ENCODE peak calls at places on chromosomes 16 and 17, in eight cellular contexts. H is IMR-90; Q is H54; X is stimulated activated CD8-positive, alpha-beta memory T cell treated with anti-CD3 and anti-CD28 coated beads, Interleukin-15, amount 100 ng/mL, for 24 hours; I is stimulated activated CD4-positive, alpha-beta T cell treated with anti-CD3 and anti-CD28 coated beads, Interleukin-1b, Interleukin-23, amount 100 ng/mL, for 24 hours; T is HFF-Myc; M is activated CD4-positive, CD25-positive, alpha-beta regulatory T cell; N is GM23248. U is an unnamed sample.

GRCh38 chr16:82136956-82137818 is 32.8 kb downstream of the MPHOSPH6 start:
- DNase-seq in H (no peak), M (no peak), I (no peak), N (no peak), X (no peak), Q (no peak), T (no peak), U (no peak)

GRCh38 chr17:40903129-40903847 is 18.2 kb upstream of the KRT20 start:
- DNase-seq in Q (peak), X (no peak), M (no peak), N (peak), T (peak), I (no peak), H (peak), U (no peak)

GRCh38 chr16:87966685-87967185 is 15.5 kb downstream of the BANP start:
- DNase-seq in M (no peak), Q (no peak), N (peak), T (no peak), H (no peak), X (no peak), I (no peak), U (no peak)

GRCh38 chr16:278863-279366 is 1.5 kb upstream of the ARHGDIG start:
- DNase-seq in X (no peak), N (peak), M (no peak), I (no peak), H (peak), Q (peak), T (peak), U (no peak)

GRCh38 chr17:40086150-40087044 is 14.0 kb downstream of the NR1D1 start:
- DNase-seq in H (no peak), N (peak), X (no peak), I (peak), M (peak), T (no peak), Q (no peak), U (no peak)

GRCh38 chr16:56606688-56607618 is 1.4 kb upstream of the MT2A start:
- DNase-seq in T (peak), N (peak), I (no peak), M (no peak), X (no peak), H (peak), Q (peak), U (peak)

GRCh38 chr17:77867308-77867781 is 91.2 kb upstream of the TNRC6C start:
- DNase-seq in M (no peak), T (no peak), H (no peak), N (no peak), X (no peak), I (no peak), Q (no peak), U (no peak)

GRCh38 chr17:79777844-79778503 is at the start of gene CBX2:
- DNase-seq in N (peak), M (peak), T (no peak), H (peak), I (peak), X (peak), Q (peak), U (peak)

GRCh38 chr16:67647111-67647651 is 2.2 kb downstream of the CARMIL2 start:
- DNase-seq in X (no peak), I (no peak), T (no peak), H (no peak), N (no peak), M (no peak), Q (no peak), U (no peak)

GRCh38 chr17:61382796-61383688 is 16.6 kb upstream of the TBX2 start:
- DNase-seq in T (no peak), M (no peak), Q (no peak), I (no peak), H (no peak), N (no peak), X (no peak), U (no peak)

GRCh38 chr16:55605756-55606155 is 39.3 kb downstream of the CAPNS2 start:
- DNase-seq in I (no peak), Q (no peak), N (peak), T (no peak), H (no peak), M (no peak), X (no peak), U (no peak)

GRCh38 chr17:27546624-27547300 is 84.2 kb upstream of the LGALS9 start:
- DNase-seq in Q (no peak), N (no peak), X (no peak), M (no peak), I (no peak), T (no peak), H (peak), U (no peak)

GRCh38 chr17:73007447-73007846 is 85.0 kb downstream of the SLC39A11 start:
- DNase-seq in X (no peak), T (no peak), N (peak), I (no peak), M (no peak), Q (no peak), H (peak), U (no peak)

GRCh38 chr16:17273142-17273561 is 197.6 kb downstream of the XYLT1 start:
- DNase-seq in Q (peak), I (no peak), H (peak), T (peak), X (no peak), N (peak), M (no peak), U (no peak)

GRCh38 chr16:47946077-47946476 is 209.7 kb downstream of the ABCC12 start:
- DNase-seq in I (no peak), Q (no peak), H (no peak), M (no peak), X (no peak), T (no peak), N (no peak), U (no peak)

GRCh38 chr16:84528317-84528716 is 23.9 kb upstream of the MEAK7 start:
- DNase-seq in N (no peak), X (no peak), I (no peak), Q (no peak), M (no peak), H (no peak), T (no peak), U (no peak)

GRCh38 chr17:34626141-34626681 is 46.8 kb downstream of the TMEM132E start:
- DNase-seq in H (no peak), T (no peak), X (no peak), I (no peak), Q (no peak), M (no peak), N (peak), U (no peak)

GRCh38 chr16:84928679-84929420 is 82.5 kb downstream of the ZDHHC7 start:
- DNase-seq in N (peak), T (no peak), Q (peak), I (no peak), X (no peak), H (peak), M (no peak), U (no peak)

GRCh38 chr17:15341385-15341849 is at the start of gene TEKT3:
- DNase-seq in N (peak), X (no peak), I (peak), M (no peak), H (peak), Q (peak), T (no peak), U (no peak)

GRCh38 chr17:2937331-2938003 is 125.9 kb downstream of the OR1D5 start:
- DNase-seq in T (no peak), N (peak), Q (no peak), I (no peak), M (no peak), X (no peak), H (peak), U (no peak)

GRCh38 chr17:76519048-76519614 is 17.9 kb upstream of the RHBDF2 start:
- DNase-seq in I (no peak), M (no peak), Q (no peak), H (no peak), T (no peak), X (no peak), N (no peak), U (no peak)

GRCh38 chr17:57626520-57627210 is 118.4 kb downstream of the CCDC182 start:
- DNase-seq in Q (no peak), X (no peak), H (no peak), M (no peak), N (no peak), T (no peak), I (no peak), U (no peak)

GRCh38 chr16:47664653-47665325 is 203.7 kb downstream of the PHKB start:
- DNase-seq in T (no peak), N (no peak), M (no peak), X (no peak), I (no peak), Q (no peak), H (peak), U (no peak)

GRCh38 chr17:82107341-82107860 is 9.4 kb upstream of the FASN start:
- DNase-seq in T (no peak), X (no peak), I (no peak), H (no peak), Q (no peak), N (peak), M (no peak), U (no peak)

GRCh38 chr16:2507679-2508064 is 6.1 kb upstream of the ATP6V0C start:
- DNase-seq in Q (no peak), T (no peak), N (no peak), X (no peak), I (no peak), M (no peak), H (no peak), U (no peak)

GRCh38 chr17:57892820-57893595 is 43.2 kb upstream of the MRPS23 start:
- DNase-seq in H (peak), N (peak), M (no peak), X (no peak), I (no peak), T (peak), Q (peak), U (peak)

GRCh38 chr16:75333770-75334169 is 82.3 kb upstream of the BCAR1 start:
- DNase-seq in I (no peak), N (no peak), Q (no peak), X (no peak), M (no peak), H (no peak), T (no peak), U (no peak)

GRCh38 chr16:10828851-10829331 is 10.3 kb upstream of the TVP23A start:
- DNase-seq in I (no peak), N (peak), X (no peak), T (peak), H (peak), Q (peak), M (no peak), U (peak)

GRCh38 chr16:1445518-1446197 is 1.3 kb upstream of the CCDC154 start:
- DNase-seq in T (no peak), Q (no peak), X (no peak), H (no peak), N (no peak), M (no peak), I (no peak), U (no peak)

GRCh38 chr17:37493249-37494027 is 3.7 kb downstream of the DUSP14 start:
- DNase-seq in T (no peak), M (no peak), H (peak), N (peak), X (no peak), Q (peak), I (no peak), U (no peak)

GRCh38 chr17:71127416-71127815 is 958.1 kb downstream of the KCNJ2 start:
- DNase-seq in T (no peak), N (no peak), Q (no peak), I (no peak), M (no peak), X (no peak), H (no peak), U (no peak)

GRCh38 chr17:3911271-3912053 is 4.8 kb downstream of the P2RX1 start:
- DNase-seq in X (no peak), H (no peak), M (peak), I (peak), Q (no peak), N (no peak), T (no peak), U (no peak)

GRCh38 chr17:4980644-4981216 is 6.7 kb downstream of the CAMTA2 start:
- DNase-seq in Q (no peak), I (no peak), T (no peak), M (no peak), H (peak), X (no peak), N (peak), U (no peak)

U was measured in GOT3.